ENCODE peak calls at places on chromosomes 5 and 9, in four cellular contexts. One of them, this sample, is unnamed.

GRCh38 chr5:126594077-126594476 is 942 bp downstream of the ALDH7A1 start:
- DNase-seq in SK-N-MC: no peak
- DNase-seq in sigmoid colon: no peak
- DNase-seq in prostate gland: peak; percentile 67
- DNase-seq in this sample: no peak

GRCh38 chr9:630817-631216 is 210.7 kb upstream of the DMRT1 start:
- DNase-seq in SK-N-MC: no peak
- DNase-seq in sigmoid colon: no peak
- DNase-seq in prostate gland: no peak
- DNase-seq in this sample: no peak

GRCh38 chr9:125632321-125633115 is 74.5 kb downstream of the MAPKAP1 start:
- DNase-seq in SK-N-MC: no peak
- DNase-seq in sigmoid colon: no peak
- DNase-seq in prostate gland: no peak
- DNase-seq in this sample: no peak

GRCh38 chr5:91379602-91380490 is 3.3 kb downstream of the ARRDC3 start:
- DNase-seq in SK-N-MC: no peak
- DNase-seq in sigmoid colon: peak; percentile 94
- DNase-seq in prostate gland: peak; percentile 91
- DNase-seq in this sample: no peak

GRCh38 chr5:77120086-77120485 is 33.0 kb upstream of the ZBED3 start:
- DNase-seq in SK-N-MC: no peak
- DNase-seq in sigmoid colon: no peak
- DNase-seq in prostate gland: no peak
- DNase-seq in this sample: no peak

GRCh38 chr5:100777680-100778281 is 125.3 kb downstream of the ST8SIA4 start:
- DNase-seq in SK-N-MC: peak; percentile 88
- DNase-seq in sigmoid colon: no peak
- DNase-seq in prostate gland: no peak
- DNase-seq in this sample: no peak

GRCh38 chr5:115806986-115807653 is 9.3 kb downstream of the CDO1 start:
- DNase-seq in SK-N-MC: no peak
- DNase-seq in sigmoid colon: no peak
- DNase-seq in prostate gland: no peak
- DNase-seq in this sample: no peak

GRCh38 chr5:147452137-147452838 is 57.6 kb downstream of the DPYSL3 start:
- DNase-seq in SK-N-MC: no peak
- DNase-seq in sigmoid colon: peak; percentile 75
- DNase-seq in prostate gland: no peak
- DNase-seq in this sample: no peak

GRCh38 chr5:76380346-76381074 is 22.6 kb upstream of the IQGAP2 start:
- DNase-seq in SK-N-MC: no peak
- DNase-seq in sigmoid colon: no peak
- DNase-seq in prostate gland: no peak
- DNase-seq in this sample: no peak

GRCh38 chr5:140986117-140986521 is 19.8 kb downstream of the PCDHAC2 start:
- DNase-seq in SK-N-MC: no peak
- DNase-seq in sigmoid colon: no peak
- DNase-seq in prostate gland: no peak
- DNase-seq in this sample: no peak

GRCh38 chr5:129899454-129899853 is 4.8 kb upstream of the CHSY3 start:
- DNase-seq in SK-N-MC: peak; percentile 5
- DNase-seq in sigmoid colon: no peak
- DNase-seq in prostate gland: no peak
- DNase-seq in this sample: no peak

GRCh38 chr9:92947268-92948031 is at the start of gene FGD3:
- DNase-seq in SK-N-MC: no peak
- DNase-seq in sigmoid colon: no peak
- DNase-seq in prostate gland: no peak
- DNase-seq in this sample: no peak

GRCh38 chr5:82859439-82860140 is 217.6 kb downstream of the TMEM167A start:
- DNase-seq in SK-N-MC: no peak
- DNase-seq in sigmoid colon: no peak
- DNase-seq in prostate gland: no peak
- DNase-seq in this sample: no peak

GRCh38 chr5:111914957-111915356 is 158.0 kb upstream of the NREP start:
- DNase-seq in SK-N-MC: no peak
- DNase-seq in sigmoid colon: no peak
- DNase-seq in prostate gland: no peak
- DNase-seq in this sample: no peak

GRCh38 chr5:155270737-155271136 is 257.2 kb downstream of the KIF4B start:
- DNase-seq in SK-N-MC: no peak
- DNase-seq in sigmoid colon: no peak
- DNase-seq in prostate gland: no peak
- DNase-seq in this sample: no peak

GRCh38 chr5:64147849-64148441 is 17.7 kb upstream of the RNF180 start:
- DNase-seq in SK-N-MC: peak; percentile 8
- DNase-seq in sigmoid colon: peak; percentile 73
- DNase-seq in prostate gland: peak; percentile 57
- DNase-seq in this sample: no peak

GRCh38 chr9:110114086-110114887 is 93.7 kb downstream of the C9orf152 start:
- DNase-seq in SK-N-MC: no peak
- DNase-seq in sigmoid colon: no peak
- DNase-seq in prostate gland: no peak
- DNase-seq in this sample: no peak

GRCh38 chr5:142143878-142144277 is 35.3 kb downstream of the NDFIP1 start:
- DNase-seq in SK-N-MC: no peak
- DNase-seq in sigmoid colon: no peak
- DNase-seq in prostate gland: no peak
- DNase-seq in this sample: no peak

GRCh38 chr5:170147051-170147785 is 41.5 kb downstream of the FOXI1 start:
- DNase-seq in SK-N-MC: no peak
- DNase-seq in sigmoid colon: no peak
- DNase-seq in prostate gland: no peak
- DNase-seq in this sample: peak; percentile 79

GRCh38 chr9:536597-537511 is 304.6 kb upstream of the DMRT1 start:
- DNase-seq in SK-N-MC: no peak
- DNase-seq in sigmoid colon: no peak
- DNase-seq in prostate gland: no peak
- DNase-seq in this sample: no peak

GRCh38 chr9:117496307-117496706 is 81.5 kb upstream of the ASTN2 start:
- DNase-seq in SK-N-MC: no peak
- DNase-seq in sigmoid colon: no peak
- DNase-seq in prostate gland: no peak
- DNase-seq in this sample: no peak

GRCh38 chr5:134406390-134406789 is 5.3 kb downstream of the CDKN2AIPNL start:
- DNase-seq in SK-N-MC: no peak
- DNase-seq in sigmoid colon: no peak
- DNase-seq in prostate gland: no peak
- DNase-seq in this sample: no peak

GRCh38 chr5:7916171-7916804 is 47.3 kb downstream of the MTRR start:
- DNase-seq in SK-N-MC: no peak
- DNase-seq in sigmoid colon: no peak
- DNase-seq in prostate gland: no peak
- DNase-seq in this sample: no peak

GRCh38 chr5:117455236-117456233 is 880.9 kb upstream of the SEMA6A start:
- DNase-seq in SK-N-MC: no peak
- DNase-seq in sigmoid colon: no peak
- DNase-seq in prostate gland: no peak
- DNase-seq in this sample: no peak

GRCh38 chr5:15834596-15835245 is 334.7 kb downstream of the FBXL7 start:
- DNase-seq in SK-N-MC: no peak
- DNase-seq in sigmoid colon: no peak
- DNase-seq in prostate gland: no peak
- DNase-seq in this sample: no peak

GRCh38 chr9:16710888-16711287 is 159.6 kb downstream of the BNC2 start:
- DNase-seq in SK-N-MC: no peak
- DNase-seq in sigmoid colon: no peak
- DNase-seq in prostate gland: no peak
- DNase-seq in this sample: no peak

GRCh38 chr5:66967102-66967501 is 229.5 kb downstream of the CD180 start:
- DNase-seq in SK-N-MC: no peak
- DNase-seq in sigmoid colon: no peak
- DNase-seq in prostate gland: no peak
- DNase-seq in this sample: no peak

GRCh38 chr5:128040927-128041326 is 42.6 kb upstream of the SLC12A2 start:
- DNase-seq in SK-N-MC: no peak
- DNase-seq in sigmoid colon: no peak
- DNase-seq in prostate gland: no peak
- DNase-seq in this sample: no peak

GRCh38 chr5:142201471-142201887 is 92.9 kb downstream of the NDFIP1 start:
- DNase-seq in SK-N-MC: no peak
- DNase-seq in sigmoid colon: no peak
- DNase-seq in prostate gland: no peak
- DNase-seq in this sample: no peak

GRCh38 chr5:129377504-129377903 is 82.6 kb upstream of the ADAMTS19 start:
- DNase-seq in SK-N-MC: no peak
- DNase-seq in sigmoid colon: no peak
- DNase-seq in prostate gland: no peak
- DNase-seq in this sample: no peak

GRCh38 chr5:53069626-53070025 is 39.9 kb downstream of the MOCS2 start:
- DNase-seq in SK-N-MC: no peak
- DNase-seq in sigmoid colon: no peak
- DNase-seq in prostate gland: no peak
- DNase-seq in this sample: no peak

GRCh38 chr9:77838986-77839385 is 190.9 kb upstream of the GNA14 start:
- DNase-seq in SK-N-MC: no peak
- DNase-seq in sigmoid colon: no peak
- DNase-seq in prostate gland: no peak
- DNase-seq in this sample: no peak

GRCh38 chr5:106312360-106312759 is 1358.4 kb downstream of the EFNA5 start:
- DNase-seq in SK-N-MC: no peak
- DNase-seq in sigmoid colon: no peak
- DNase-seq in prostate gland: no peak
- DNase-seq in this sample: no peak

GRCh38 chr5:120361941-120362340 is 102.2 kb upstream of the PRR16 start:
- DNase-seq in SK-N-MC: no peak
- DNase-seq in sigmoid colon: no peak
- DNase-seq in prostate gland: no peak
- DNase-seq in this sample: no peak

DNA sequence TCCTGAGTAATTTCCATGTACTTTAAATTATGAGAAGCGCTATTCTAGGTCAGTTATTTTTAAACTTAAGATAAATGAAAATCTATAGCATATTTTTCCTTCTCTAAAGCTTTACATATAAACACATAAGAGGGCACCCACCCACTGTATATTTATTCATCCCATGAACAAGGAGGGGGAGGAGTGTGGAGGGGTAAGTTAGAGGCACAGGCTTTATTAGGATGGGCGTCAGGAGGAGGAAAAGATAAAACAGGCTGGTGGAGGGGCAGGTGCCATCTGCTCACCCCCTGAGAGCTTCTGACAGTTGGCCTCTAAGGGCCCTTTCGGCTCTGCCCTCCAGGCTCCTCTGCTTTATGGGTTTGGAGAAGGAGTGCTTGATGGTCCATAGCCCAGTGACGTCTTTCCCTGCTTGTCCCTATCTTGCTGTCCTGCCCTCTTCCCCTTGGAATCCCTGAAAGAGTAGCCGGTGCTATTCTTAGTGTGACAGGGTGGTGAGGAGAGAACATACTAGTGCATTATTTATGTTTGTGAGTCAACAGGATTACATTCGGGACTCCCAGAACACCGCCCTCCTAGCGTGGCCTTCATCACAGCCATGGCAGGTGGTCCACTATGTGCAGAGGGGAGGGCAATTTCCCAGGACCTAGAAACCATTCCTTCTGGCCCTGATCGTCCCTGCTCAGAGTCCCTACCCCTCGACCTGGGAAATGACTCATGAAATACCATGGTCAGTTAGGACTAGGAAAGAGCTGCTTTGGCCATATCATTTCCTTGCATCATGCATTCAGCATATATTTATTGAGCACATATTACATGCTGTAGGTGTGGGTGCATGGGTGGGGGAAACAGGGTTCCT is 7.9 kb upstream of the SYNPO start:
- DNase-seq in SK-N-MC: no peak
- DNase-seq in sigmoid colon: no peak
- DNase-seq in prostate gland: no peak
- DNase-seq in this sample: no peak
- TF ChIP-seq POLR2AphosphoS5 in SK-N-MC: no peak
- TF ChIP-seq POLR2AphosphoS5 in sigmoid colon: no peak
- TF ChIP-seq POLR2AphosphoS5 in prostate gland: no peak
- TF ChIP-seq POLR2AphosphoS5 in this sample: no peak

DNA sequence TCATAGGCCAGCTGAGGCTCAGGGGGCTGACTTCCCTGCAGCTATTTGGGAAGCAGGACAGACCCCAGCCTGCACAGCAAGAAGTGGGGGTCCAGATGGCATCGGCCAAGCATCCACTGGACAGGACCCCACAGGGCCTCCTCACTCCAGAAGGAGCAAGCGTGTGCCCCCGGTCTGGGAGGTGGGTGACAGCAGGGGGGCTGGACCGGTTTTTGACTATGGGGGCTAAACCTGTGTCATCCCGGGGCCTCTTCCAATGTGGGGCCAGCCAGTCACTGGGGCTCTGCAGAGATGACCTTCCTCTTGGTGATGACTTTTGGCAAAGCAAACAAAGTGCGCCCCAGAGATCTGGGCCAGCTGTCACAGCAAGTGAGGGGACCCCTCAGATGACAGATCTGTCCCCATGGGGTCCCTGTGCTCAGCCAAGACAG is 163.9 kb downstream of the OLFM1 start:
- DNase-seq in SK-N-MC: no peak
- DNase-seq in sigmoid colon: peak; percentile 57
- DNase-seq in prostate gland: no peak
- DNase-seq in this sample: no peak
- H3K9me3 ChIP-seq in SK-N-MC: no peaks in the 10 kb centered on the region
- H3K9me3 ChIP-seq in sigmoid colon: no peaks in the 10 kb centered on the region
- H3K9me3 ChIP-seq in prostate gland: no peaks in the 10 kb centered on the region
- H3K9me3 ChIP-seq in this sample: no peaks in the 10 kb centered on the region

GRCh38 chr9:119283118-119283794 is 86.0 kb downstream of the BRINP1 start:
- DNase-seq in SK-N-MC: no peak
- DNase-seq in sigmoid colon: no peak
- DNase-seq in prostate gland: peak; percentile 5
- DNase-seq in this sample: no peak
- TF ChIP-seq POLR2AphosphoS5 in SK-N-MC: no peak
- TF ChIP-seq POLR2AphosphoS5 in sigmoid colon: no peak
- TF ChIP-seq POLR2AphosphoS5 in prostate gland: no peak
- TF ChIP-seq POLR2AphosphoS5 in this sample: no peak

GRCh38 chr5:178287091-178287790 is 54.6 kb upstream of the PHYKPL start:
- DNase-seq in SK-N-MC: no peak
- DNase-seq in sigmoid colon: peak; percentile 43
- DNase-seq in prostate gland: no peak
- DNase-seq in this sample: no peak
- H3K9me3 ChIP-seq in SK-N-MC: no peaks in the 10 kb centered on the region
- H3K9me3 ChIP-seq in sigmoid colon: no peaks in the 10 kb centered on the region
- H3K9me3 ChIP-seq in prostate gland: no peaks in the 10 kb centered on the region
- H3K9me3 ChIP-seq in this sample: peaks cover 11% of the 10 kb centered on the region

This sample was measured in vagina.